ENCODE peak calls at places on chromosomes 2 and 18, in four cellular contexts. U, M, B and P are unnamed samples.

GRCh38 chr2:246489-247145 is 17.2 kb downstream of the SH3YL1 start:
- DNase-seq in U (peak), M (no peak), B (no peak), P (no peak)

GRCh38 chr2:102927854-102928267 is 166.0 kb downstream of the TMEM182 start:
- DNase-seq in U (no peak), M (no peak), B (no peak), P (no peak)

GRCh38 chr2:233270366-233270765 is 18.9 kb downstream of the ATG16L1 start:
- DNase-seq in U (no peak), M (no peak), B (no peak), P (no peak)

GRCh38 chr2:241485172-241485911 is 23.0 kb downstream of the STK25 start:
- DNase-seq in U (no peak), M (no peak), B (no peak), P (no peak)

GRCh38 chr2:22375094-22375493 is 1009.9 kb upstream of the KLHL29 start:
- DNase-seq in U (no peak), M (no peak), B (no peak), P (no peak)

GRCh38 chr2:121213386-121213785 is 71.6 kb downstream of the TFCP2L1 start:
- DNase-seq in U (no peak), M (no peak), B (peak), P (no peak)

GRCh38 chr18:67875936-67876335 is 359.4 kb upstream of the DSEL start:
- DNase-seq in U (no peak), M (no peak), B (no peak), P (no peak)

GRCh38 chr2:63735931-63736820 is 105.5 kb upstream of the UGP2 start:
- DNase-seq in U (no peak), M (no peak), B (no peak), P (no peak)

GRCh38 chr2:109197491-109198480 is 68.8 kb downstream of the SH3RF3 start:
- DNase-seq in U (no peak), M (no peak), B (no peak), P (no peak)

GRCh38 chr2:150909090-150909489 is 352.6 kb downstream of the RBM43 start:
- DNase-seq in U (no peak), M (no peak), B (no peak), P (no peak)

GRCh38 chr2:150907466-150907865 is 354.2 kb downstream of the RBM43 start:
- DNase-seq in U (no peak), M (no peak), B (no peak), P (no peak)

GRCh38 chr2:150916434-150916833 is 345.2 kb downstream of the RBM43 start:
- DNase-seq in U (no peak), M (no peak), B (no peak), P (no peak)

GRCh38 chr2:150909613-150910012 is 352.1 kb downstream of the RBM43 start:
- DNase-seq in U (no peak), M (no peak), B (no peak), P (no peak)

DNA sequence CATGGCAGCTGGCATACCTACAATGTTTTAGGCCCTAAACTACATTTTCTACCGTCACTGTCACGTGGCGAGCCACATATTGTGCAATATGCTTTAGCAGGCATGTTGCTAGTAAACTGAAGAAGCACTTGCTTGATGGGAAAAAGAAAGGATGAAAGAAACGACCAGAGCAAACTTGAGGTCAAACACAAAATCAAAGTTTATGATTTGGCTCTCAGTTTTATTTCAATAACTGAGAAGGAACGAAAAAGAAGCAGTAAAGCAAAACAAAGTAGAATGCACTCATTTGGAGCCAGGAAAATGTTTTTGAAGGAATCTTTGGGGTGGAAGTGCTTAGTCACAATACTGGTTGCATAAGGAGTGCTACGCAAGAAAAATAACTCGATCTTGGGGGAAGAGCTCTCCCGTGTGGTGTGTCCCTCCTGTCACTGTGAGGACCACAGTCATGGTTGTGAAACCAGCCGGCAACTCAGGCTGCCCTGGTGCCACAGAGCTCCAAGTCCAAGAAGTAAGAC is 349.8 kb downstream of the RBM43 start:
- DNase-seq in U (no peak), M (no peak), B (peak), P (peak)
- TF ChIP-seq CTCF in U (no peak), M (no peak), B (peak), P (no peak)

DNA sequence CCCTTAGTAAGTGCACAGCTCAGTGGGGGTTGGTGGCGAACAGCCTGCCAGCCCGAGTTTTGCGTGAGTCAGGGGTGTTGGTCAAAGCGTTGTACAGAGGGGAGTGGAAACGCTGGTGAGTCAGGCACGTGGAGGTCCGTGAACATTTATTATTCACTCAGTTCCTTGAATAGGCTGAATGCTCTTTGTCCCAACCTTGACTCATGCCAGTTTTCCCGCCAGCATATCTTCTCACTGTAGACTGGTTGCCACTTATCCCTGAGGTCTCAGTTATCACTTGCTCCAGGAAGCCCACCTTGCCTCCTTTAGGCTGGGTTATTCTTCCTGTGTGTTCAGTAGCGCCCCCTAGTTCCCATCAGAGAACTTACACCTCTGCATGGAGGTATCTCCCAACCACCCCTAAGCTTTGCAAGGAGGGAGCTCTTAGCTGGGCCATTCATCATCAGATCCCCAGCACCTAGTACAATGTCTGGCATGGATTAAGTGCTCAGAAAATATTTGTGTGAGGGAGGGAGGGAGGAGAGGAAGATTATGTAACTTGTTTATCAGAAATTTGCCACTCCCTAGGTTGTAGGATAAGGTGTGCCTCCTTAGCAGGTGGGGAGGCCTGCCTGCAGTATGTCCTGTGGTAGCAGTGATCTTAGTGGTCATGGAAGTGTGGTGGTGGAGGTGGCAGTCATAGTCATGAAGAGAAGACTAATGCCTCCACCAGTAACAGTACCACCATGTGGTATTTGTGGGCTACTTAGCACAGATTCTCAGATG is 72.1 kb downstream of the CABLES1 start:
- DNase-seq in U (no peak), M (no peak), B (no peak), P (no peak)
- TF ChIP-seq CTCF in U (peak), M (peak), B (no peak), P (no peak)

GRCh38 chr2:12201369-12201768 is 454.9 kb downstream of the LPIN1 start:
- DNase-seq in U (no peak), M (no peak), B (no peak), P (no peak)

GRCh38 chr2:12202301-12202700 is 455.9 kb downstream of the LPIN1 start:
- DNase-seq in U (no peak), M (no peak), B (no peak), P (no peak)

GRCh38 chr2:12203528-12203927 is 457.1 kb downstream of the LPIN1 start:
- DNase-seq in U (no peak), M (no peak), B (no peak), P (no peak)

GRCh38 chr2:12205086-12205485 is 458.7 kb downstream of the LPIN1 start:
- DNase-seq in U (no peak), M (no peak), B (no peak), P (no peak)

DNA sequence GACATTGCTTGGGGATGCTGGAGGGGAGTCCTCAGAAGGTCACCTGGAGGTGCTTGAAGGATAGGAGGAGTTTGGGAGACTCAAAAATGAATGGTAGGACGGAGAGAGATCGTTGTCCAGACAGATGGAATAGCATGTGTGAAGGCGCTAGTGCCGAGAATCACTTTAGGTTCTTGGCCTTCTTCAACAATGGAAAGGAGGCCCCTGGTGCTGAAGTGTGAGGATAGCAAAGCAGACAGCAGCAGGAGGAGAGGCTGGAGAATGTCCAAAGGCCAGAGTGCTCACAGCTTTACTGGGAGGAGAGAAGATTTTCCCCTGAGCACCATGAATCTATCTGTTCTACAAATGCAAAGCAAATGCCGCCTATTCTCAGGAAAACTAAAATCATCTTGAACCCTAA is 456.3 kb downstream of the LPIN1 start:
- DNase-seq in U (no peak), M (no peak), B (no peak), P (no peak)
- TF ChIP-seq CTCF in U (no peak), M (no peak), B (no peak), P (no peak)

DNA sequence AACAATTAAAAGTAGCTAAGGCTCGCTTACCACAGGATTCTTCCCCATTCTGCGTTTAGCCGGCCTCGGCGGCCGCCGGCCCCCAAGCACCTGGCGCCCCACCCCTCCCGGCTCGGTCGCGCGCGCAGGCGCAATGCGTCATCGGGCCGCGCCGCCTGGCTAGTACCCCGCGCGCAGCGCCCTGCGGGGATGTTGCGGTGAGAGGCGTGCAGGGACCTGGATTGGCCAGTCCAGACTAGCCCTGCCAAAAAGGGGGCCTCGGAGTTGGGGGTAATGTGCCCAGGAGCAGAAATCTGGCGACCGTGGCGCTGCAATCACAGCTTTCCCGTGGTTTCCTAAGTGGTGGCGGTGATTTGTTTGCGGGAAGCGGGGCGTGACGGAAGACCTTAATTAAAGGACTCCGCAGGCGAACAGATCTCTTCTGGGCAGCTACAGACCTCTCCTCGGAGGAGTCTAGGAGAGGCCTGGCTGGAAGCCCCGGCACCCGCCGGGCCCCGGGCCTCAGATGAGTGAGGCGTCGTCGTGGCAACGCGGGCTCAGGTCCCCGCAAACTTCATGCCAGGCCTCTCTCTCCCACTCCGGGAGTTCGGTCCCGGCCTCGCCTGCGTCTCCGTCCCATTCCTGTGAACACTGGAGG is 606 bp downstream of the TMEM237 start:
- DNase-seq in U (peak), M (peak), B (peak), P (peak)
- TF ChIP-seq CTCF in U (peak), M (peak), B (no peak), P (no peak)

GRCh38 chr2:86296947-86297346 is 40.5 kb downstream of the REEP1 start:
- DNase-seq in U (no peak), M (no peak), B (no peak), P (no peak)

GRCh38 chr2:86295071-86295470 is 42.4 kb downstream of the REEP1 start:
- DNase-seq in U (no peak), M (no peak), B (no peak), P (no peak)

GRCh38 chr2:86298411-86299390 is 38.7 kb downstream of the REEP1 start:
- DNase-seq in U (no peak), M (no peak), B (no peak), P (no peak)

GRCh38 chr2:86300496-86300895 is 36.9 kb downstream of the REEP1 start:
- DNase-seq in U (no peak), M (no peak), B (no peak), P (no peak)

DNA sequence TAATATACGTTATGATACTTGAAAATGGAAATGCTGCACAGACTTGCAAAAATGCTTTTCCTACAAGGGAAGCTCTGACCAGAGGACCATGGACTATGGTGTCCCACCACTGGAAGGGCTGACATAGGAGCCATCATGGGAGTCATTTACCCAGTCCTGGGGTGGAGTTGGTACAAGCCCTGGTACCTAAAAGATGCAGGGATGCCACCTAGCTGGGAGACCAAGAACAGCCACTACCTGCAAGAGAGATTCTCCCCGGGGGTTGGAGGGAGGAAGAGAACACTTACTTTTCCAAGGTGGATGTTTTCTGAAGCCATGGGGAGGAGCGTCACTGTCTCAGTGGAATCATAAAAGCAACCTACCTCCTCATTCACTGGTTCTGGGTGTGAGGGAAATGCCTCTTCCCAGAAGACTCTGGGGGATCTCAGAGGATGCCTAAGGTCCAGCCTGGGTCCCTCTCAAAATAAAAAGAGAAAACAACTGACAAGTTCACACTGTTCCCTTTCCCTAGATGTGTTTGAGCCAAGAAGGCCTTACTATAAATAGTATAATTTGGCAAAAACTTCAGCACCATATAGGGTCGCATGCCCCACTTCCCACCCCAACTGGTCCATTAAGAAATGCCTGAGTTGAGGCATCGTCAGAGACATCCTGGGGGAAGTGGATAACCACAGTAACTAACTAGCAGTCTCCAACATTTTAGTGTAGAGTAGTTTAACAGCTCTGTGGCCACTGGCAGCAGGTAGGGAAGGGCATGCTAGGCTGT is 39.9 kb downstream of the REEP1 start:
- DNase-seq in U (no peak), M (no peak), B (no peak), P (no peak)
- TF ChIP-seq CTCF in U (no peak), M (peak), B (peak), P (no peak)